ENCODE peak calls at places on chromosomes 12 and 14, in nine cellular contexts. Q is upper lobe of right lung, R is sigmoid colon, S is WTC11, M is neural crest cell, F is mesothelial cell of epicardium, H is psoas muscle, C is heart left ventricle, P is cardiac muscle cell. Y is an unnamed sample.

GRCh38 chr12:24888813-24889212 is 60.1 kb downstream of the BCAT1 start:
- DNase-seq in M (no peak), R (no peak), S (no peak), H (no peak), F (no peak), C (no peak), P (no peak), Q (no peak), Y (no peak)

GRCh38 chr14:62015945-62016344 is 253.7 kb downstream of the SNAPC1 start:
- DNase-seq in R (no peak), P (no peak), F (no peak), H (no peak), S (no peak), Q (no peak), C (no peak), M (no peak), Y (no peak)

GRCh38 chr14:21631084-21631483 is 3.7 kb downstream of the OR10G2 start:
- DNase-seq in S (no peak), R (no peak), P (no peak), C (no peak), Q (no peak), M (no peak), F (no peak), H (no peak), Y (no peak)

GRCh38 chr14:22539831-22540230 is 49.2 kb downstream of the DAD1 start:
- DNase-seq in H (no peak), M (no peak), S (no peak), R (no peak), P (no peak), C (no peak), F (no peak), Q (no peak), Y (no peak)

GRCh38 chr12:128797119-128798118 is 26.3 kb downstream of the SLC15A4 start:
- DNase-seq in C (no peak), F (no peak), P (no peak), Q (peak; percentile 10), S (no peak), R (peak; percentile 46), M (no peak), H (peak; percentile 52), Y (no peak)

GRCh38 chr12:20409639-20410038 is 41.3 kb downstream of the PDE3A start:
- DNase-seq in M (no peak), S (no peak), P (no peak), C (no peak), R (no peak), F (no peak), H (no peak), Q (no peak), Y (no peak)

GRCh38 chr12:108374596-108375320 is 35.6 kb upstream of the CMKLR1 start:
- DNase-seq in C (no peak), H (no peak), Q (no peak), F (no peak), P (no peak), M (no peak), R (no peak), S (no peak), Y (no peak)

GRCh38 chr14:31854508-31855075 is 222.5 kb upstream of the ARHGAP5 start:
- DNase-seq in F (no peak), R (no peak), C (no peak), Q (no peak), M (no peak), P (no peak), H (no peak), S (no peak), Y (no peak)

GRCh38 chr12:42684171-42685071 is 94.9 kb upstream of the PRICKLE1 start:
- DNase-seq in R (no peak), F (no peak), C (no peak), Q (no peak), M (no peak), S (no peak), P (no peak), H (no peak), Y (no peak)

GRCh38 chr14:96100171-96101064 is 61.3 kb downstream of the C14orf132 start:
- DNase-seq in S (peak; percentile 92), F (peak; percentile 64), H (peak; percentile 79), Q (peak; percentile 80), C (no peak), P (peak; percentile 86), M (peak; percentile 87), R (peak; percentile 87), Y (peak; percentile 76)

GRCh38 chr14:61107148-61107641 is 126.2 kb downstream of the SLC38A6 start:
- DNase-seq in H (peak; percentile 83), C (peak; percentile 76), S (no peak), Q (no peak), M (no peak), R (peak; percentile 80), P (no peak), F (no peak), Y (no peak)

GRCh38 chr12:82835217-82835616 is 148.5 kb downstream of the TMTC2 start:
- DNase-seq in R (no peak), F (no peak), C (no peak), S (no peak), M (no peak), Q (no peak), P (no peak), H (no peak), Y (no peak)

GRCh38 chr14:65211341-65211987 is 109.1 kb upstream of the MAX start:
- DNase-seq in C (no peak), M (no peak), P (no peak), S (no peak), R (no peak), H (no peak), Q (no peak), F (no peak), Y (no peak)

GRCh38 chr12:58148405-58148804 is 207.0 kb downstream of the ATP23 start:
- DNase-seq in C (no peak), F (no peak), Q (no peak), R (no peak), M (no peak), P (no peak), H (no peak), S (no peak), Y (no peak)

GRCh38 chr14:76309572-76310551 is 66.1 kb upstream of the ESRRB start:
- DNase-seq in Q (no peak), H (peak; percentile 68), C (peak; percentile 80), P (peak; percentile 90), S (peak; percentile 53), M (no peak), F (no peak), R (no peak), Y (peak; percentile 3)
- TF ChIP-seq CTCF in Q (no peak), H (peak; percentile 27), C (peak; percentile 20), P (no peak), S (no peak), M (no peak), F (no peak), R (no peak), Y (peak; percentile 23)

DNA sequence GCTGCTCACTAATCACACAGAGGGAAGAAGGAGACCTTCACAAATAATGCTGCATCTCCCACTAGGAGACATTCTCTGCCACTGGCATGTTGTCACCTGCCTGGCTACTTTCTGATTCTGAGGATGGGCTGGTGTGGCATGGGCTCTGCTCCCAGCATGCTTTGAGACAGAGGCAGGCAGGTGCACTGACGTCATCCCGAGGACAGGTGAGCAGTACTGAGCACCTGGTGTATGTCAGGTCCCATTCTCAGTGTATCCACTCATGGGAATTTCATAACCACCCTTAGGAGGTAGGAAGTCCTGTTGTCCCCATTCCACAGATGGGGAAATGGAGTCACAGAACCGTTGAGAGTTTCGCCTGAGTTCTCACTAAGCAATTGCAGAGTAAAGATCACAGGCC is 597.9 kb downstream of the VRK1 start:
- DNase-seq in F (no peak), H (no peak), Q (no peak), S (no peak), M (no peak), P (no peak), R (no peak), C (no peak), Y (no peak)
- TF ChIP-seq CTCF in F (no peak), H (no peak), Q (no peak), S (no peak), M (no peak), P (no peak), R (no peak), C (no peak), Y (no peak)

GRCh38 chr12:109497675-109498074 is 20.2 kb downstream of the UBE3B start:
- DNase-seq in P (no peak), R (no peak), M (no peak), C (no peak), Q (no peak), S (no peak), H (no peak), F (no peak), Y (no peak)
- TF ChIP-seq CTCF in P (no peak), R (no peak), M (no peak), C (no peak), Q (no peak), S (no peak), H (no peak), F (no peak), Y (no peak)

GRCh38 chr14:103502877-103503276 is 19.8 kb downstream of the CKB start:
- DNase-seq in M (no peak), C (peak; percentile 37), F (no peak), S (no peak), P (no peak), Q (no peak), H (no peak), R (peak; percentile 8), Y (no peak)

GRCh38 chr14:103501921-103502669 is 20.5 kb downstream of the CKB start:
- DNase-seq in M (no peak), H (no peak), R (peak; percentile 27), Q (no peak), P (no peak), S (no peak), C (peak; percentile 14), F (no peak), Y (no peak)

GRCh38 chr14:103503296-103503695 is 19.3 kb downstream of the CKB start:
- DNase-seq in M (no peak), P (no peak), H (no peak), F (no peak), R (no peak), S (no peak), Q (no peak), C (peak; percentile 18), Y (no peak)

GRCh38 chr14:103507751-103508150 is 14.9 kb downstream of the CKB start:
- DNase-seq in P (no peak), M (no peak), S (no peak), F (no peak), C (no peak), Q (no peak), H (no peak), R (peak; percentile 15), Y (no peak)

GRCh38 chr14:103504991-103505565 is 17.6 kb downstream of the CKB start:
- DNase-seq in F (no peak), H (no peak), P (no peak), R (no peak), S (no peak), C (no peak), M (no peak), Q (no peak), Y (no peak)
- TF ChIP-seq CTCF in F (no peak), H (no peak), P (no peak), R (no peak), S (no peak), C (no peak), M (peak; percentile 25), Q (no peak), Y (peak; percentile 23)

DNA sequence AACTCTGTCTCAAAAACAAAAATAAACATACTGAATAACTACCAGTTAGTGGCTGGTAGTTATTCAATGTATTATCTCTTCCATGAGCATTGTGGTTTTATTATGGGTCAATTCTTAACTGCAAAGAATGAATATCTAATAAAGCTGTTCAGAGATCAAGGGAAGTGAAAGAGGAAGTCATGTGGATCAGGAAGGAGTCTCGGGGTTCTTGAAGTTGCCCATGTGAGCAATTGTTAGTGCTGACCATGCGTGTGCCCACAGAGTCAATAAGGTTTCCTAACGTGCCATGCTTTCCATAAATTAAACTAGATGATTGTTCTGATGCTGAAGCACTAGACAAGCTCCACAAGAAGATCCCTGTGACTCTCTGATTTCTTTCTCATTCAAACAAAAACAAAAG is 136.5 kb upstream of the CPSF6 start:
- DNase-seq in Q (no peak), C (no peak), P (no peak), R (no peak), M (no peak), S (no peak), F (no peak), H (no peak), Y (no peak)
- TF ChIP-seq CTCF in Q (no peak), C (no peak), P (no peak), R (no peak), M (no peak), S (no peak), F (no peak), H (no peak), Y (no peak)

Y was measured in progenitor cell of endocrine pancreas.